ENCODE peak calls at places on chromosomes 12 and 14, in nine cellular contexts. G is LoVo; X is CD8-positive, alpha-beta memory T cell; E is activated naive CD8-positive, alpha-beta T cell treated with anti-CD3 and anti-CD28 coated beads, Interleukin-2, amount 50 U/mL, for 24 hours; N is dermis blood vessel endothelial cell; Y is left ventricle myocardium superior; U is choroid plexus epithelial cell; F is uterus; J is HT1080. C is an unnamed sample.

GRCh38 chr12:27826076-27826475 is 46.0 kb upstream of the MANSC4 start:
- DNase-seq in G (no peak), X (no peak), E (no peak), N (no peak), Y (no peak), U (peak; percentile 39), F (no peak), J (peak; percentile 17), C (no peak)

GRCh38 chr12:49331360-49332222 is 5.4 kb downstream of the C1QL4 start:
- DNase-seq in G (no peak), X (no peak), E (no peak), N (peak; percentile 90), Y (peak; percentile 72), U (peak; percentile 90), F (peak; percentile 58), J (peak; percentile 55), C (peak; percentile 71)

GRCh38 chr12:131097247-131098177 is 143.8 kb downstream of the ADGRD1 start:
- DNase-seq in G (no peak), X (no peak), E (no peak), N (no peak), Y (peak; percentile 79), U (no peak), F (peak; percentile 15), J (no peak), C (peak; percentile 61)

GRCh38 chr12:57471661-57472060 is 8.0 kb downstream of the ARHGAP9 start:
- DNase-seq in G (no peak), X (no peak), E (no peak), N (no peak), Y (no peak), U (no peak), F (no peak), J (no peak), C (no peak)

GRCh38 chr12:21678959-21679358 is 21.3 kb upstream of the LDHB start:
- DNase-seq in G (no peak), X (no peak), E (no peak), N (no peak), Y (no peak), U (no peak), F (no peak), J (no peak), C (no peak)

GRCh38 chr14:72679591-72680151 is 214.2 kb downstream of the DPF3 start:
- DNase-seq in G (no peak), X (no peak), E (no peak), N (peak; percentile 36), Y (no peak), U (no peak), F (no peak), J (no peak), C (no peak)

GRCh38 chr14:27557445-27557844 is 959.6 kb upstream of the NOVA1 start:
- DNase-seq in G (no peak), X (no peak), E (no peak), N (no peak), Y (no peak), U (no peak), F (no peak), J (no peak), C (no peak)

GRCh38 chr12:49233842-49234526 is 30.9 kb upstream of the TUBA1C start:
- DNase-seq in G (no peak), X (peak; percentile 1), E (peak; percentile 20), N (no peak), Y (peak; percentile 58), U (no peak), F (peak; percentile 24), J (no peak), C (peak; percentile 42)

GRCh38 chr14:101554991-101555668 is 6.2 kb upstream of the DIO3 start:
- DNase-seq in G (peak; percentile 60), X (no peak), E (no peak), N (no peak), Y (no peak), U (no peak), F (no peak), J (no peak), C (no peak)

GRCh38 chr14:55620277-55620676 is 40.3 kb downstream of the KTN1 start:
- DNase-seq in G (no peak), X (no peak), E (no peak), N (no peak), Y (no peak), U (no peak), F (no peak), J (no peak), C (no peak)

GRCh38 chr14:71472961-71473340 is 459.3 kb upstream of the RGS6 start:
- DNase-seq in G (no peak), X (no peak), E (no peak), N (no peak), Y (no peak), U (no peak), F (no peak), J (no peak), C (no peak)

GRCh38 chr12:99983721-99984258 is 946 bp downstream of the ANKS1B start:
- DNase-seq in G (no peak), X (no peak), E (no peak), N (no peak), Y (no peak), U (peak; percentile 11), F (peak; percentile 13), J (no peak), C (no peak)

GRCh38 chr14:52023518-52023917 is 34.2 kb downstream of the RTRAF start:
- DNase-seq in G (no peak), X (no peak), E (no peak), N (peak; percentile 64), Y (no peak), U (peak; percentile 81), F (peak; percentile 35), J (peak; percentile 23), C (no peak)

GRCh38 chr12:54277823-54278276 is 2.1 kb downstream of the CBX5 start:
- DNase-seq in G (no peak), X (no peak), E (no peak), N (no peak), Y (no peak), U (peak; percentile 55), F (no peak), J (no peak), C (no peak)

C was measured in tibial artery.